ENCODE peak calls at places on chromosome 5, in eight cellular contexts. R is pons; I is activated CD4-positive, CD25-positive, alpha-beta regulatory T cell; S is NCI-H1417; H is T-helper 2 cell; A is AG09319; D is CD8-positive, alpha-beta T cell; V is activated CD4-positive, alpha-beta T cell treated with anti-CD3 and anti-CD28 coated beads, Interleukin-2, amount 10 ng/mL, durations not matched to agents 24 days and 14 days. C is an unnamed sample.

GRCh38 chr5:134846641-134846960 is 833 bp downstream of the C5orf24 start:
- DNase-seq in D (no peak), I (no peak), V (no peak), A (no peak), R (no peak), S (peak; percentile 69), H (no peak), C (peak; percentile 29)

GRCh38 chr5:33641722-33642505 is 201.1 kb downstream of the TARS1 start:
- DNase-seq in A (peak; percentile 12), H (no peak), D (no peak), V (no peak), I (no peak), S (no peak), R (no peak), C (peak; percentile 89)

GRCh38 chr5:15621094-15621493 is 121.1 kb downstream of the FBXL7 start:
- DNase-seq in I (no peak), H (no peak), A (peak; percentile 44), S (no peak), V (no peak), R (no peak), D (no peak), C (peak; percentile 15)

GRCh38 chr5:180860273-180860886 is 696 bp downstream of the ZFP62 start:
- DNase-seq in V (no peak), S (peak; percentile 81), D (no peak), R (peak; percentile 51), H (no peak), A (no peak), I (no peak), C (peak; percentile 18)

GRCh38 chr5:134555889-134556311 is 30.4 kb downstream of the JADE2 start:
- DNase-seq in S (peak; percentile 66), I (peak; percentile 54), R (no peak), H (peak; percentile 78), A (no peak), D (peak; percentile 69), V (peak; percentile 89), C (peak; percentile 72)

GRCh38 chr5:178382689-178383276 is 150.2 kb upstream of the PHYKPL start:
- DNase-seq in R (no peak), V (no peak), A (no peak), H (no peak), I (no peak), D (no peak), S (no peak), C (no peak)

GRCh38 chr5:91140657-91141056 is 242.5 kb downstream of the ARRDC3 start:
- DNase-seq in S (no peak), H (no peak), A (no peak), D (no peak), R (no peak), V (no peak), I (no peak), C (no peak)

GRCh38 chr5:76701298-76701697 is 14.6 kb upstream of the F2R start:
- DNase-seq in A (no peak), I (no peak), D (no peak), H (no peak), V (no peak), R (no peak), S (no peak), C (peak; percentile 89)

GRCh38 chr5:73122875-73123810 is 2.8 kb downstream of the TMEM171 start:
- DNase-seq in H (no peak), R (no peak), S (no peak), A (peak; percentile 55), V (no peak), D (no peak), I (no peak), C (peak; percentile 54)

GRCh38 chr5:16916262-16916878 is 19.7 kb downstream of the MYO10 start:
- DNase-seq in H (no peak), D (no peak), V (no peak), R (no peak), S (no peak), A (peak; percentile 78), I (no peak), C (peak; percentile 96)

GRCh38 chr5:40332945-40333344 is 346.8 kb upstream of the PTGER4 start:
- DNase-seq in V (no peak), D (no peak), I (no peak), A (no peak), S (no peak), H (no peak), R (no peak), C (peak; percentile 1)

GRCh38 chr5:103582364-103582763 is 19.8 kb upstream of the NUDT12 start:
- DNase-seq in A (no peak), R (peak; percentile 76), V (no peak), H (no peak), S (peak; percentile 71), D (no peak), I (no peak), C (peak; percentile 55)

GRCh38 chr5:65395526-65396155 is 86.1 kb downstream of the ADAMTS6 start:
- DNase-seq in R (no peak), I (no peak), D (no peak), S (no peak), V (no peak), A (no peak), H (no peak), C (no peak)

GRCh38 chr5:88556415-88556814 is 287.8 kb upstream of the TMEM161B start:
- DNase-seq in D (no peak), A (no peak), S (no peak), R (no peak), H (no peak), V (no peak), I (no peak), C (no peak)

GRCh38 chr5:87399720-87400119 is 13.0 kb downstream of the CCNH start:
- DNase-seq in H (no peak), D (no peak), V (no peak), A (no peak), S (no peak), R (no peak), I (no peak), C (no peak)

GRCh38 chr5:88883059-88883565 is at the start of gene MEF2C:
- DNase-seq in S (peak; percentile 79), D (peak; percentile 12), A (peak; percentile 36), I (no peak), H (no peak), R (peak; percentile 85), V (peak; percentile 58), C (peak; percentile 90)

GRCh38 chr5:584846-585245 is 27.3 kb upstream of the CEP72 start:
- DNase-seq in R (no peak), D (no peak), V (no peak), I (no peak), H (no peak), A (no peak), S (no peak), C (no peak)

GRCh38 chr5:72841756-72842535 is 25.5 kb downstream of the TNPO1 start:
- DNase-seq in V (no peak), A (no peak), R (no peak), D (no peak), H (no peak), S (no peak), I (no peak), C (peak; percentile 42)

GRCh38 chr5:93705896-93706295 is 35.5 kb downstream of the POU5F2 start:
- DNase-seq in A (no peak), V (no peak), S (no peak), H (no peak), I (no peak), D (no peak), R (no peak), C (peak; percentile 49)

GRCh38 chr5:51960617-51961115 is 577.4 kb downstream of the ISL1 start:
- DNase-seq in I (no peak), R (peak; percentile 35), S (peak; percentile 87), D (no peak), V (no peak), H (no peak), A (no peak), C (no peak)

GRCh38 chr5:93311825-93312224 is 269.2 kb downstream of the NR2F1-AS1 start:
- DNase-seq in R (no peak), S (no peak), I (no peak), D (no peak), V (no peak), A (no peak), H (no peak), C (no peak)

GRCh38 chr5:35647712-35648111 is 30.0 kb downstream of the SPEF2 start:
- DNase-seq in V (no peak), S (no peak), H (no peak), A (no peak), R (no peak), D (no peak), I (no peak), C (no peak)

GRCh38 chr5:56099346-56099745 is 104.6 kb upstream of the IL6ST start:
- DNase-seq in I (no peak), R (no peak), H (no peak), S (peak; percentile 10), A (peak; percentile 81), D (no peak), V (no peak), C (peak; percentile 26)

GRCh38 chr5:32030226-32030625 is 143.9 kb downstream of the GOLPH3 start:
- DNase-seq in S (no peak), V (no peak), I (no peak), R (no peak), H (no peak), D (no peak), A (no peak), C (no peak)

C was measured in astrocyte of the spinal cord.